ENCODE peak calls at places on chromosomes 7 and 10, in eight cellular contexts. M, W, Z, B, H, E, V and G are unnamed samples.

GRCh38 chr10:36494386-36494785 is 631.0 kb upstream of the ANKRD30A start:
- DNase-seq in M (no peak), W (peak), Z (peak), B (no peak), H (no peak), E (no peak), V (no peak), G (no peak)

GRCh38 chr7:39592586-39592985 is 26.4 kb downstream of the YAE1 start:
- DNase-seq in M (no peak), W (peak), Z (no peak), B (no peak), H (no peak), E (no peak), V (no peak), G (no peak)

GRCh38 chr10:75223507-75223906 is 12.2 kb downstream of the COMTD1 start:
- DNase-seq in M (no peak), W (no peak), Z (no peak), B (no peak), H (no peak), E (no peak), V (no peak), G (no peak)

GRCh38 chr10:102266670-102267069 is 21.3 kb downstream of the GBF1 start:
- DNase-seq in M (no peak), W (no peak), Z (no peak), B (no peak), H (no peak), E (no peak), V (no peak), G (no peak)

GRCh38 chr10:94902570-94902969 is 35.9 kb upstream of the CYP2C9 start:
- DNase-seq in M (no peak), W (no peak), Z (no peak), B (no peak), H (peak), E (no peak), V (no peak), G (no peak)

GRCh38 chr10:11242443-11243386 is 225.0 kb downstream of the CELF2 start:
- DNase-seq in M (no peak), W (peak), Z (no peak), B (peak), H (no peak), E (peak), V (no peak), G (peak)

GRCh38 chr10:70106958-70107791 is 25.4 kb downstream of the AIFM2 start:
- DNase-seq in M (no peak), W (peak), Z (no peak), B (no peak), H (peak), E (no peak), V (peak), G (peak)

GRCh38 chr7:29370531-29371314 is 176.1 kb downstream of the CHN2 start:
- DNase-seq in M (no peak), W (peak), Z (peak), B (peak), H (no peak), E (no peak), V (no peak), G (no peak)

GRCh38 chr10:29859521-29860130 is 199.8 kb downstream of the JCAD start:
- DNase-seq in M (no peak), W (peak), Z (no peak), B (no peak), H (no peak), E (no peak), V (no peak), G (no peak)

GRCh38 chr7:17706255-17706654 is 234.0 kb downstream of the SNX13 start:
- DNase-seq in M (no peak), W (no peak), Z (no peak), B (no peak), H (no peak), E (no peak), V (no peak), G (no peak)

GRCh38 chr7:137992738-137993394 is 9.0 kb downstream of the CREB3L2 start:
- DNase-seq in M (no peak), W (peak), Z (peak), B (peak), H (peak), E (no peak), V (peak), G (no peak)

GRCh38 chr7:149166142-149166541 is 18.9 kb downstream of the ZNF398 start:
- DNase-seq in M (no peak), W (no peak), Z (no peak), B (no peak), H (no peak), E (no peak), V (no peak), G (no peak)

GRCh38 chr10:14749051-14749809 is 25.5 kb downstream of the FAM107B start:
- DNase-seq in M (peak), W (no peak), Z (no peak), B (peak), H (no peak), E (no peak), V (peak), G (no peak)

GRCh38 chr7:47453093-47454056 is 128.5 kb downstream of the TNS3 start:
- DNase-seq in M (peak), W (peak), Z (peak), B (peak), H (peak), E (no peak), V (no peak), G (no peak)

GRCh38 chr7:151239837-151240459 is 7.7 kb downstream of the CHPF2 start:
- DNase-seq in M (no peak), W (no peak), Z (no peak), B (no peak), H (no peak), E (no peak), V (no peak), G (no peak)

GRCh38 chr7:28447071-28447470 is 34.8 kb downstream of the CREB5 start:
- DNase-seq in M (no peak), W (no peak), Z (no peak), B (no peak), H (no peak), E (no peak), V (no peak), G (no peak)

GRCh38 chr7:30930621-30931020 is 19.0 kb downstream of the AQP1 start:
- DNase-seq in M (no peak), W (no peak), Z (no peak), B (no peak), H (no peak), E (no peak), V (peak), G (peak)

GRCh38 chr10:123781324-123781900 is 110.2 kb downstream of the CPXM2 start:
- DNase-seq in M (no peak), W (no peak), Z (no peak), B (no peak), H (no peak), E (no peak), V (no peak), G (no peak)

GRCh38 chr7:51629206-51629605 is 312.6 kb upstream of the COBL start:
- DNase-seq in M (no peak), W (no peak), Z (no peak), B (no peak), H (no peak), E (no peak), V (no peak), G (no peak)

GRCh38 chr7:17307033-17307432 is 8.6 kb downstream of the AHR start:
- DNase-seq in M (no peak), W (peak), Z (no peak), B (peak), H (no peak), E (no peak), V (no peak), G (no peak)

GRCh38 chr7:21028186-21028989 is 241.7 kb upstream of the SP8 start:
- DNase-seq in M (no peak), W (peak), Z (no peak), B (no peak), H (peak), E (no peak), V (no peak), G (no peak)

GRCh38 chr10:113415246-113415645 is 137.6 kb upstream of the HABP2 start:
- DNase-seq in M (no peak), W (no peak), Z (no peak), B (no peak), H (no peak), E (no peak), V (no peak), G (no peak)

GRCh38 chr10:78952686-78953085 is 116.1 kb upstream of the ZMIZ1 start:
- DNase-seq in M (no peak), W (peak), Z (no peak), B (peak), H (no peak), E (no peak), V (no peak), G (no peak)

GRCh38 chr10:130351466-130352290 is 215.5 kb downstream of the GLRX3 start:
- DNase-seq in M (no peak), W (no peak), Z (no peak), B (no peak), H (no peak), E (no peak), V (no peak), G (no peak)

GRCh38 chr7:157886711-157887110 is 549.9 kb downstream of the DNAJB6 start:
- DNase-seq in M (no peak), W (no peak), Z (no peak), B (no peak), H (no peak), E (no peak), V (no peak), G (no peak)

GRCh38 chr10:17835688-17836087 is 26.5 kb downstream of the MRC1 start:
- DNase-seq in M (peak), W (peak), Z (peak), B (no peak), H (no peak), E (no peak), V (peak), G (no peak)

GRCh38 chr7:101124376-101125056 is 2.4 kb upstream of the SERPINE1 start:
- DNase-seq in M (peak), W (peak), Z (peak), B (no peak), H (peak), E (no peak), V (no peak), G (no peak)

GRCh38 chr10:52742723-52743122 is 29.9 kb downstream of the MBL2 start:
- DNase-seq in M (no peak), W (no peak), Z (no peak), B (no peak), H (no peak), E (no peak), V (no peak), G (no peak)

GRCh38 chr7:156943091-156944041 is 6.1 kb upstream of the NOM1 start:
- DNase-seq in M (peak), W (no peak), Z (no peak), B (no peak), H (no peak), E (no peak), V (no peak), G (no peak)

GRCh38 chr7:134262322-134262721 is 54.4 kb downstream of the SLC35B4 start:
- DNase-seq in M (no peak), W (no peak), Z (no peak), B (no peak), H (no peak), E (no peak), V (no peak), G (no peak)

GRCh38 chr10:126840736-126841135 is 64.5 kb upstream of the DOCK1 start:
- DNase-seq in M (no peak), W (no peak), Z (no peak), B (no peak), H (no peak), E (no peak), V (no peak), G (no peak)

GRCh38 chr10:91381562-91381923 is 28.6 kb upstream of the HECTD2 start:
- DNase-seq in M (no peak), W (no peak), Z (no peak), B (peak), H (no peak), E (no peak), V (peak), G (no peak)

GRCh38 chr7:157715071-157715937 is 378.5 kb downstream of the DNAJB6 start:
- DNase-seq in M (no peak), W (no peak), Z (no peak), B (no peak), H (peak), E (no peak), V (no peak), G (no peak)

GRCh38 chr7:130345106-130345505 is 490 bp downstream of the CPA5 start:
- DNase-seq in M (no peak), W (no peak), Z (no peak), B (no peak), H (no peak), E (no peak), V (no peak), G (no peak)

GRCh38 chr10:84590794-84591193 is 262.4 kb downstream of the CCSER2 start:
- DNase-seq in M (no peak), W (no peak), Z (no peak), B (peak), H (no peak), E (no peak), V (no peak), G (no peak)

GRCh38 chr10:26457088-26457487 is 18.9 kb downstream of the APBB1IP start:
- DNase-seq in M (no peak), W (no peak), Z (no peak), B (no peak), H (no peak), E (peak), V (no peak), G (peak)

DNA sequence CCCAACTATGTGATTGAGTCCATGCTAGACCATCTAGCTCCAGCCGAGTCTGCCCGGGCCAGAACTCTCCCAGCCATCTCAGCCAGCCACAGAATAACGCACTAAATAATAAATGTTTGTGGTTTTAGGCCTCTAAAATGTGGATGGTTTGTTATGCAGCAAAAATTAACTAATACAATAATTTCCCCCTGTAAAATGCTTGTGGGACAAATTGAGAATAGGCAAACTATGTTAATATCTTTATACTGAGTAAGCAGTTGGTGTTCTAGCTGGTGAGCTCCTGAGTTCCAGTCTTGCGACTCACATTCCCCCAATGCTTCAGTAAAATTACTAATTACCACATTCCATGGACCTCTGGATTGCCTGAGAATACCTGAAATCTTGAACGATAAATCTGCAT is 316.8 kb upstream of the NFE2L3 start:
- DNase-seq in M (no peak), W (peak), Z (no peak), B (no peak), H (no peak), E (no peak), V (no peak), G (no peak)
- TF ChIP-seq CTCF in M (no peak), W (no peak), Z (no peak), B (no peak), H (no peak), E (no peak), V (no peak), G (no peak)

GRCh38 chr10:23198610-23198939 is 6.5 kb downstream of the PTF1A start:
- DNase-seq in M (no peak), W (no peak), Z (no peak), B (no peak), H (no peak), E (no peak), V (no peak), G (no peak)

GRCh38 chr10:23200586-23200985 is 8.5 kb downstream of the PTF1A start:
- DNase-seq in M (no peak), W (no peak), Z (no peak), B (no peak), H (no peak), E (no peak), V (no peak), G (no peak)

GRCh38 chr10:23199768-23200511 is 7.8 kb downstream of the PTF1A start:
- DNase-seq in M (no peak), W (no peak), Z (no peak), B (no peak), H (no peak), E (no peak), V (no peak), G (no peak)

GRCh38 chr10:23197416-23197861 is 5.3 kb downstream of the PTF1A start:
- DNase-seq in M (no peak), W (no peak), Z (no peak), B (no peak), H (no peak), E (no peak), V (no peak), G (no peak)

GRCh38 chr10:23198940-23199767 is 7.0 kb downstream of the PTF1A start:
- DNase-seq in M (no peak), W (peak), Z (no peak), B (no peak), H (no peak), E (no peak), V (no peak), G (no peak)
- TF ChIP-seq CTCF in M (no peak), W (no peak), Z (no peak), B (no peak), H (no peak), E (no peak), V (no peak), G (no peak)

GRCh38 chr10:43078175-43078985 is 1.5 kb downstream of the RET start:
- DNase-seq in M (no peak), W (no peak), Z (no peak), B (no peak), H (peak), E (no peak), V (no peak), G (no peak)

GRCh38 chr10:43076876-43077420 is at the start of gene RET:
- DNase-seq in M (no peak), W (peak), Z (no peak), B (peak), H (peak), E (no peak), V (peak), G (peak)

GRCh38 chr10:43079823-43080222 is 3.0 kb downstream of the RET start:
- DNase-seq in M (no peak), W (no peak), Z (no peak), B (no peak), H (peak), E (no peak), V (no peak), G (no peak)

GRCh38 chr10:43077421-43078171 is 727 bp downstream of the RET start:
- DNase-seq in M (no peak), W (peak), Z (no peak), B (no peak), H (peak), E (no peak), V (no peak), G (no peak)

DNA sequence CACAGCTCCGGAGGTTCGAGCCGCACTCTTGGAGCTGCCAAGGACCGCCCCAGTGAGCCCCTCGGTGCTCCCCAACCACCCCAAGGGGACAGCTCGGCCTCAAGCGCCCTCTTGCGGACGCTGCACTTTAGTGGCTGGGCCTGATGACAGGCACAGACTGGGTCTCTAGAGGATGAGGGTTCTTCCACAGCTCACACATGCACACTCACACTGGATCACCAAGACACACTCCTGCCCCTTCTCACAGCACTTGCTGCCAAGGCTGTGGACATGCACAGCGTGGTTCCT is 2.1 kb downstream of the RET start:
- DNase-seq in M (peak), W (peak), Z (peak), B (peak), H (peak), E (no peak), V (peak), G (peak)
- TF ChIP-seq CTCF in M (peak), W (peak), Z (peak), B (no peak), H (peak), E (peak), V (peak), G (peak)

GRCh38 chr10:73414230-73414981 is 548 bp upstream of the ANXA7 start:
- DNase-seq in M (peak), W (no peak), Z (no peak), B (no peak), H (no peak), E (peak), V (no peak), G (no peak)
- TF ChIP-seq CTCF in M (no peak), W (no peak), Z (no peak), B (no peak), H (peak), E (no peak), V (no peak), G (no peak)